ENCODE peak calls at places on chromosome 21, in ten cellular contexts. O is cardiac fibroblast; T is activated CD4-positive, alpha-beta T cell treated with anti-CD3 and anti-CD28 coated beads, Interleukin-2, amount 50 U/mL, for 4 hours; R is activated T-helper 1 cell treated with Interleukin-2 at 50 U/mL for 16 hours; E is H54; M is COR-L47; S is T-helper 2 cell treated with Interferon-gamma antibody and Interleukin-4, amounts not matched to agents 5 μg/mL and 100 μg/mL, for 36 hours; C is stomach; V is activated T-helper 9 cell treated with anti-CD3 and anti-CD28 coated beads, Interleukin-2, amount 50 U/mL, for 16 hours; H is T-cell. P is an unnamed sample.

GRCh38 chr21:15825699-15826098 is 95.9 kb downstream of the USP25 start:
- DNase-seq in O (no peak), T (no peak), R (no peak), E (no peak), M (no peak), S (no peak), C (no peak), V (no peak), H (no peak), P (no peak)

GRCh38 chr21:42476493-42477342 is 19.3 kb downstream of the RSPH1 start:
- DNase-seq in O (no peak), T (no peak), R (no peak), E (no peak), M (no peak), S (no peak), C (peak), V (no peak), H (no peak), P (no peak)

GRCh38 chr21:16535100-16535418 is 805.3 kb downstream of the USP25 start:
- DNase-seq in O (peak), T (no peak), R (no peak), E (peak), M (peak), S (no peak), C (peak), V (no peak), H (no peak), P (no peak)

GRCh38 chr21:33402011-33402979 is 918 bp upstream of the IFNGR2 start:
- DNase-seq in O (peak), T (no peak), R (no peak), E (no peak), M (no peak), S (no peak), C (peak), V (no peak), H (no peak), P (no peak)

GRCh38 chr21:43681650-43682049 is 22.3 kb downstream of the RRP1B start:
- DNase-seq in O (no peak), T (no peak), R (no peak), E (no peak), M (no peak), S (no peak), C (no peak), V (no peak), H (no peak), P (peak)

GRCh38 chr21:37164742-37165141 is 91.7 kb downstream of the TTC3 start:
- DNase-seq in O (no peak), T (no peak), R (no peak), E (no peak), M (no peak), S (no peak), C (no peak), V (no peak), H (no peak), P (no peak)

GRCh38 chr21:21463456-21463855 is 465.2 kb downstream of the NCAM2 start:
- DNase-seq in O (no peak), T (no peak), R (no peak), E (no peak), M (no peak), S (no peak), C (no peak), V (no peak), H (no peak), P (no peak)

GRCh38 chr21:40335689-40336088 is 468.5 kb downstream of the PCP4 start:
- DNase-seq in O (no peak), T (no peak), R (no peak), E (no peak), M (peak), S (no peak), C (no peak), V (no peak), H (no peak), P (no peak)

GRCh38 chr21:45458281-45459170 is 53.6 kb downstream of the COL18A1 start:
- DNase-seq in O (no peak), T (no peak), R (no peak), E (no peak), M (no peak), S (no peak), C (no peak), V (no peak), H (no peak), P (no peak)